ENCODE peak calls at places on chromosomes 13 and 19, in seven cellular contexts. O is spleen, I is lung, T is uterus, A is small intestine, W is heart left ventricle, P is endothelial cell of umbilical vein. Q is an unnamed sample.

GRCh38 chr19:35949131-35949530 is 13.0 kb downstream of the LRFN3 start:
- DNase-seq in O (no peak), T (no peak), W (no peak), A (no peak), I (no peak), P (no peak), Q (no peak)

GRCh38 chr19:56566904-56567273 is 379 bp upstream of the ZNF470 start:
- DNase-seq in T (peak; percentile 39), A (peak; percentile 18), O (peak; percentile 84), P (no peak), I (peak; percentile 58), W (peak; percentile 50), Q (peak; percentile 8)

GRCh38 chr13:47457631-47458030 is 543.4 kb downstream of the SUCLA2 start:
- DNase-seq in T (no peak), P (no peak), A (no peak), O (no peak), I (no peak), W (no peak), Q (peak; percentile 46)

GRCh38 chr13:33349314-33349995 is 63.9 kb upstream of the STARD13 start:
- DNase-seq in T (peak; percentile 42), P (no peak), W (peak; percentile 40), A (no peak), O (no peak), I (no peak), Q (peak; percentile 47)

GRCh38 chr13:78258304-78258703 is 339.7 kb upstream of the EDNRB start:
- DNase-seq in I (no peak), P (no peak), W (no peak), A (peak; percentile 33), O (no peak), T (no peak), Q (no peak)

GRCh38 chr19:23118400-23118799 is 1.6 kb downstream of the ZNF730 start:
- DNase-seq in O (no peak), T (no peak), P (no peak), A (no peak), I (no peak), W (no peak), Q (no peak)

GRCh38 chr13:27053902-27054595 is 117.6 kb downstream of the USP12 start:
- DNase-seq in P (peak; percentile 18), O (no peak), T (no peak), I (no peak), W (no peak), A (no peak), Q (peak; percentile 88)

GRCh38 chr19:58196911-58197616 is 14.2 kb downstream of the ZNF274 start:
- DNase-seq in T (no peak), W (no peak), A (no peak), I (no peak), P (peak; percentile 38), O (no peak), Q (no peak)

GRCh38 chr19:46975918-46976782 is 43.5 kb upstream of the NPAS1 start:
- DNase-seq in P (peak; percentile 98), I (peak; percentile 90), W (peak; percentile 96), A (peak; percentile 67), O (peak; percentile 84), T (peak; percentile 90), Q (peak; percentile 100)

GRCh38 chr13:29707876-29708543 is 112.5 kb upstream of the SLC7A1 start:
- DNase-seq in W (no peak), T (no peak), O (no peak), P (peak; percentile 46), A (peak; percentile 50), I (no peak), Q (peak; percentile 53)

GRCh38 chr19:12232961-12233360 is 61.7 kb downstream of the ZNF44 start:
- DNase-seq in T (no peak), O (no peak), I (no peak), A (no peak), P (no peak), W (no peak), Q (no peak)

GRCh38 chr19:44644391-44645016 is 794 bp downstream of the PVR start:
- DNase-seq in O (peak; percentile 27), I (peak; percentile 36), A (peak; percentile 36), W (no peak), T (peak; percentile 34), P (peak; percentile 55), Q (peak; percentile 68)

GRCh38 chr13:23765531-23765930 is 123.7 kb downstream of the MIPEP start:
- DNase-seq in I (no peak), P (no peak), T (no peak), O (no peak), A (no peak), W (no peak), Q (no peak)

GRCh38 chr13:65454403-65454802 is 1775.7 kb downstream of the PCDH9 start:
- DNase-seq in P (no peak), O (no peak), A (no peak), T (no peak), I (no peak), W (no peak), Q (no peak)

GRCh38 chr19:40341601-40342482 is 6.4 kb downstream of the C19orf47 start:
- DNase-seq in W (peak; percentile 94), I (no peak), T (no peak), A (no peak), O (peak; percentile 35), P (no peak), Q (no peak)

GRCh38 chr13:108925070-108925469 is 295.7 kb downstream of the MYO16 start:
- DNase-seq in W (no peak), I (no peak), P (no peak), T (no peak), A (no peak), O (no peak), Q (no peak)

GRCh38 chr13:29802621-29803020 is 47.8 kb downstream of the UBL3 start:
- DNase-seq in A (no peak), O (no peak), T (no peak), W (no peak), I (no peak), P (no peak), Q (no peak)

GRCh38 chr19:52212572-52213255 is 22.9 kb downstream of the PPP2R1A start:
- DNase-seq in T (no peak), A (no peak), W (no peak), P (no peak), O (no peak), I (no peak), Q (no peak)

GRCh38 chr13:45718063-45718462 is 15.9 kb downstream of the CBY2 start:
- DNase-seq in P (no peak), O (no peak), W (no peak), T (no peak), A (no peak), I (no peak), Q (no peak)

GRCh38 chr19:10270616-10271394 is at the start of gene ICAM1:
- DNase-seq in A (peak; percentile 52), I (peak; percentile 92), P (peak; percentile 92), O (peak; percentile 96), T (peak; percentile 78), W (peak; percentile 84), Q (peak; percentile 68)

GRCh38 chr19:46294475-46294874 is 2.4 kb upstream of the HIF3A start:
- DNase-seq in I (no peak), P (no peak), W (no peak), O (no peak), A (no peak), T (no peak), Q (no peak)

GRCh38 chr13:30376426-30377311 is 45.6 kb upstream of the UBE2L5 start:
- DNase-seq in P (no peak), I (peak; percentile 74), O (peak; percentile 91), A (peak; percentile 65), W (no peak), T (no peak), Q (no peak)

GRCh38 chr13:76638882-76639281 is 247.3 kb downstream of the KCTD12 start:
- DNase-seq in P (no peak), T (no peak), I (no peak), W (no peak), A (no peak), O (no peak), Q (no peak)

GRCh38 chr13:38819053-38819452 is 132.2 kb downstream of the FREM2 start:
- DNase-seq in P (peak; percentile 1), O (no peak), A (no peak), W (no peak), I (no peak), T (peak; percentile 17), Q (no peak)

GRCh38 chr13:102781591-102781990 is 8.0 kb upstream of the TEX30 start:
- DNase-seq in O (no peak), I (no peak), T (no peak), W (no peak), A (no peak), P (no peak), Q (no peak)
- H3K4me3 ChIP-seq in O (no peak overlapping the region), I (no peak overlapping the region), T (no peak overlapping the region), W (no peak overlapping the region), A (no peak overlapping the region), P (no peak overlapping the region), Q (no peak overlapping the region)

GRCh38 chr19:28670894-28671293 is 542.1 kb downstream of the UQCRFS1 start:
- DNase-seq in W (no peak), I (no peak), A (no peak), T (no peak), P (no peak), O (no peak), Q (no peak)

GRCh38 chr19:28667348-28667977 is 545.5 kb downstream of the UQCRFS1 start:
- DNase-seq in T (no peak), P (no peak), A (no peak), W (no peak), O (no peak), I (no peak), Q (no peak)

GRCh38 chr19:28669804-28670203 is 543.1 kb downstream of the UQCRFS1 start:
- DNase-seq in W (no peak), O (no peak), A (no peak), P (no peak), I (no peak), T (no peak), Q (no peak)

GRCh38 chr19:28665748-28666147 is 547.2 kb downstream of the UQCRFS1 start:
- DNase-seq in P (no peak), I (no peak), O (no peak), T (no peak), A (no peak), W (no peak), Q (no peak)
- H3K9me3 ChIP-seq in P (peaks cover 3% of the 10 kb centered on the region), I (peaks cover 8% of the 10 kb centered on the region), O (peaks cover 29% of the 10 kb centered on the region), T (no peaks in the 10 kb centered on the region), A (no peaks in the 10 kb centered on the region), W (peaks cover 13% of the 10 kb centered on the region), Q (peaks cover 9% of the 10 kb centered on the region)

GRCh38 chr13:110683203-110683883 is 22.6 kb downstream of the CARS2 start:
- DNase-seq in O (peak; percentile 21), T (no peak), A (peak; percentile 36), W (no peak), I (no peak), P (peak; percentile 48), Q (no peak)
- H3K36me3 ChIP-seq in O (peaks cover 66% of the 10 kb centered on the region), T (no peaks in the 10 kb centered on the region), A (peaks cover 6% of the 10 kb centered on the region), W (peaks cover 19% of the 10 kb centered on the region), I (peaks cover 50% of the 10 kb centered on the region), P (peaks cover 17% of the 10 kb centered on the region), Q (peaks cover 76% of the 10 kb centered on the region)

DNA sequence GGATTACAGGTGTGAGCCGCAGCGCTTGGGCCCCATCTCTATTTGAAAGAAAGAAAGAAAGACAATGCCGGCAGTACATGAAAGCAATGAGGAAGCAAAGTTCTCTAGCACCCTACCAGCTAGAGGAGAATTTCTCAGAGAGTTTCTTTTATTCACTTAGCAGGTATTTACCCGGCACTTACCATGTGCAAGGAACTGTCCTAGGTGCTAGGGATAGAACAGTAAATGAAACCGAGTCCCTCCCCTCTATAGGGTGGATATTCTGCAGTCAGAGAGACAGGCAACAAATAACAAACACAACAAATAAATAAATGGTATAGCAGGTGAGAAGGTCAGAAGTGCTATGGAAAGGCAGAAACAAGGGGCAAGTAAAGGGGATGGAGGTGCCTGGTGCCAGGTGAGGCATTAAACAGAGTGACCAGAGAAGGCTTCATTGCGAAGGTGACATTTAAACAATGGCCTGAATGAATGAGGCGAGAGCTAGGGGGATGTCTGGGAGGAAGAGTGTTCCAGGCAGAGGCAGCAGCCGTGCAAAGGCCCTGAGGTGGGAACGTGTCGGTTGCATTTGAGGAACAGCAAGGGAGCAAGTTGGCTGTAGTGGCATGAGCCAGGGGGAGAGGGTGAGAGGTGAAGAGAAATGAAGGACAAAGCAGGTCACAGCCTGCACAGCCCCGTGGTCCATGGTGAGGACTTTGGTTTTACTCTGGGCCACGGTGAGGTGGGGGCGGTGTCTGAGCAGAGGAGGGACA is 10.8 kb upstream of the MYH14 start:
- DNase-seq in O (no peak), P (no peak), I (no peak), A (no peak), W (no peak), T (no peak), Q (no peak)
- H3K4me3 ChIP-seq in O (no peak overlapping the region), P (no peak overlapping the region), I (no peak overlapping the region), A (no peak overlapping the region), W (no peak overlapping the region), T (no peak overlapping the region), Q (no peak overlapping the region)

Q was measured in MG63.